ENCODE peak calls at places on chromosomes 12 and 14, in nine cellular contexts. Y is tibial nerve; A is colonic mucosa; W is fibroblast of mammary gland; H is lower leg skin; V is IMR-90; Z is activated CD8-positive, alpha-beta T cell treated with anti-CD3 and anti-CD28 coated beads for 36 hours; K is CD8-positive, alpha-beta T cell; L is HFF-Myc. Q is an unnamed sample.
A peak's percentile ranks its signal among the peaks of the same experiment; 100 is the strongest.

GRCh38 chr14:71398450-71398849 is 491.2 kb downstream of the PCNX1 start:
- DNase-seq in Y (no peak), A (no peak), W (no peak), H (no peak), V (no peak), Z (no peak), K (no peak), L (no peak), Q (no peak)

GRCh38 chr12:42361909-42362706 is 36.1 kb downstream of the PPHLN1 start:
- DNase-seq in Y (no peak), A (no peak), W (peak; percentile 5), H (no peak), V (peak; percentile 4), Z (no peak), K (no peak), L (no peak), Q (no peak)

GRCh38 chr14:55433880-55434804 is 6.3 kb downstream of the TBPL2 start:
- DNase-seq in Y (no peak), A (no peak), W (no peak), H (no peak), V (no peak), Z (peak; percentile 27), K (no peak), L (no peak), Q (no peak)

GRCh38 chr14:23058654-23059504 is 1.6 kb upstream of the CDH24 start:
- DNase-seq in Y (no peak), A (no peak), W (no peak), H (peak; percentile 85), V (no peak), Z (no peak), K (no peak), L (no peak), Q (no peak)

GRCh38 chr12:85322715-85323114 is 42.7 kb downstream of the ALX1 start:
- DNase-seq in Y (no peak), A (no peak), W (no peak), H (no peak), V (no peak), Z (no peak), K (no peak), L (no peak), Q (no peak)

GRCh38 chr14:91367173-91368171 is 50.1 kb downstream of the CCDC88C start:
- DNase-seq in Y (no peak), A (no peak), W (no peak), H (no peak), V (peak; percentile 66), Z (peak; percentile 82), K (peak; percentile 62), L (no peak), Q (no peak)

GRCh38 chr14:90424686-90425255 is 27.9 kb downstream of the CALM1 start:
- DNase-seq in Y (no peak), A (no peak), W (no peak), H (no peak), V (no peak), Z (no peak), K (no peak), L (no peak), Q (no peak)

GRCh38 chr12:110180591-110181005 is 56.4 kb downstream of the IFT81 start:
- DNase-seq in Y (no peak), A (no peak), W (peak; percentile 35), H (no peak), V (peak; percentile 51), Z (no peak), K (no peak), L (no peak), Q (no peak)

GRCh38 chr14:75208843-75209242 is 32.4 kb upstream of the TMED10 start:
- DNase-seq in Y (no peak), A (no peak), W (no peak), H (no peak), V (no peak), Z (no peak), K (no peak), L (no peak), Q (no peak)

GRCh38 chr14:21350539-21350938 is 33.3 kb downstream of the SUPT16H start:
- DNase-seq in Y (no peak), A (no peak), W (no peak), H (no peak), V (no peak), Z (no peak), K (no peak), L (no peak), Q (no peak)

GRCh38 chr12:95385246-95385645 is 88.7 kb upstream of the METAP2 start:
- DNase-seq in Y (no peak), A (no peak), W (peak; percentile 50), H (no peak), V (peak; percentile 8), Z (no peak), K (no peak), L (peak; percentile 7), Q (no peak)

GRCh38 chr12:104426926-104427546 is 29.7 kb upstream of the CHST11 start:
- DNase-seq in Y (no peak), A (no peak), W (peak; percentile 67), H (no peak), V (peak; percentile 70), Z (no peak), K (no peak), L (peak; percentile 25), Q (no peak)

GRCh38 chr12:27428466-27428865 is 18.1 kb upstream of the SMCO2 start:
- DNase-seq in Y (no peak), A (no peak), W (no peak), H (no peak), V (no peak), Z (no peak), K (no peak), L (no peak), Q (no peak)

GRCh38 chr14:58066115-58066514 is 85.9 kb downstream of the ARMH4 start:
- DNase-seq in Y (no peak), A (no peak), W (no peak), H (no peak), V (no peak), Z (no peak), K (no peak), L (no peak), Q (no peak)

DNA sequence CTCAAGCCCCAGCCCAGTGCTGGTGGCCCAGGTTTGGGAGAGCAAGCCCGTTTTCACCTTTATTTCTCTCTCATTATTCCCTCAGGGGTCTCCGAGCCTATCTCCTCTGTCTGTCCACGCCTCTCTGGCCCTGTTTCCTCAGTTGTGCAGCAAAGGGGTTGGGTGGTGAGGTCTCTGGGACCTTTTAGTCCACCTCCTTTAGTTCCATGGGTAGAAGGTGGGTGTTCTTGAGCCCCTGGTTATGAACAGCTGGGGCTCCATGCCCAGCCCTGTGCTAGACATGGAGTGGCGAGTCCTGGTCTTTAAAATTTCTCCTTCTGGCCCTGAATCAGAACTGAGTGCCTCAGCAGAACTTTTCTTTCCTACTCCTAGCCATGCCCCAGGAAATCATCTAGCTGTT is 1.3 kb upstream of the NGB start:
- DNase-seq in Y (no peak), A (no peak), W (no peak), H (no peak), V (no peak), Z (no peak), K (no peak), L (no peak), Q (no peak)
- TF ChIP-seq CTCF in Y (no peak), A (no peak), W (no peak), H (no peak), V (no peak), Z (no peak), K (no peak), L (no peak), Q (no peak)

GRCh38 chr14:77140937-77141591 is 527 bp downstream of the ZDHHC22 start:
- DNase-seq in Y (no peak), A (no peak), W (peak; percentile 3), H (no peak), V (peak; percentile 18), Z (no peak), K (no peak), L (no peak), Q (no peak)
- TF ChIP-seq CTCF in Y (peak; percentile 20), A (peak; percentile 16), W (no peak), H (no peak), V (peak; percentile 9), Z (peak; percentile 60), K (no peak), L (peak; percentile 16), Q (peak; percentile 75)

DNA sequence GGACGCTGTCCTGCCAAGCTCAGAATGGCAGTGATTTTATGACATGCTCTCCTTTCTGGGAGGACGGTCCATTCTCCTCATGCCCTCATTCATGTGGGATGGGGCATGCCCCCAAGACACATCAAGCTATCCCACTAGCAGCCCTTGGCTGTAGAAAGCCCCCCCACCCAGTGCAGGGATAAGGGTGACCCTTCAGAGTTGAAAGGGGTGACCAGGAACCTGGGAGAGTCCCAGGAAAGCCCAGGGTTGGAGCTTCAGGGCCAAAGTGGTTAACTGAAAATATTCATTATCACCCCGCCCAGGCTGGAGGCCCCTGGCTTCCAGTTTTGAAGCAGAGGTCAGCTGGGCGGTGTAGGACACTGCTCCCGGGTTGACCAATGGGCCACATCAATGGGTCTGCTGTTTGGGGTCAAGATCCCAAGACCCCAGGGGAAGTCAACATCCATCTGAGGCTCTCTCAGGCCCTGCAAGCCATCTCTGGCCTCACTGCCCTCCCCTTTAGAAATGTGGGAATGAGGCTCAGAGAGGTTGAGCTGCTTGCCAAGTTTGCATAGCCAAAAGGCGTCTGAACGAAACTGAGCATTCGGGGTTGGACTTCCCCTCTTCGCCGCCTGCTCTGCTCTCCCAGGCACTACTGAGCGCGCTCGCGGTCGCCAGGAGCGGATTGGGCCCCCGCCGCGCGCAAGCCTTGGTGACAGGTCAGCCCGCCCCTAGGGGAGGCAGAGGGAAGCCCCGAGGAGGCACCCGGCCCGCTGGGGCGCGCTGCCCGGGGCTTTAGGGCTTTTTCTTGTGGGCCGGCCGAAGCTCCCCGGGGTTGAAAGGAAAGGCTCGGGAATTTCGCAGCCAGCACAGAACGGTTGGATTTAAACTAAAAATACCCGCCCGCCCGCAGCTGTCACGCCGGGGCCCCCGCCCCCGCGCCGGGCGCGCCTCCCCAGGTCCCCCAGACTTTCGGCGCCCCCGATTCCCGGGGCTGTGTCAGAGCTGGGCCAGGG is 630 bp downstream of the SYNE3 start:
- DNase-seq in Y (peak; percentile 49), A (peak; percentile 75), W (no peak), H (peak; percentile 94), V (peak; percentile 45), Z (peak; percentile 92), K (peak; percentile 62), L (no peak), Q (no peak)
- TF ChIP-seq CTCF in Y (peak; percentile 66), A (peak; percentile 35), W (no peak), H (no peak), V (peak; percentile 34), Z (peak; percentile 54), K (peak; percentile 46), L (peak; percentile 33), Q (no peak)

GRCh38 chr14:73786942-73787759 is 64.5 kb upstream of the PTGR2 start:
- DNase-seq in Y (no peak), A (peak; percentile 66), W (peak; percentile 28), H (peak; percentile 92), V (peak; percentile 35), Z (peak; percentile 66), K (peak; percentile 22), L (no peak), Q (no peak)

GRCh38 chr14:73785336-73785833 is 66.2 kb upstream of the PTGR2 start:
- DNase-seq in Y (no peak), A (peak; percentile 65), W (peak; percentile 92), H (no peak), V (peak; percentile 93), Z (no peak), K (no peak), L (peak; percentile 53), Q (peak; percentile 46)

GRCh38 chr14:73784988-73785313 is 66.7 kb upstream of the PTGR2 start:
- DNase-seq in Y (no peak), A (no peak), W (no peak), H (no peak), V (no peak), Z (no peak), K (no peak), L (no peak), Q (no peak)

GRCh38 chr14:73786632-73786941 is 65.0 kb upstream of the PTGR2 start:
- DNase-seq in Y (no peak), A (no peak), W (no peak), H (no peak), V (peak; percentile 40), Z (peak; percentile 42), K (no peak), L (no peak), Q (no peak)

GRCh38 chr14:73785834-73786631 is 65.6 kb upstream of the PTGR2 start:
- DNase-seq in Y (peak; percentile 68), A (peak; percentile 84), W (peak; percentile 96), H (peak; percentile 96), V (peak; percentile 96), Z (peak; percentile 81), K (peak; percentile 32), L (peak; percentile 56), Q (no peak)
- TF ChIP-seq CTCF in Y (peak; percentile 70), A (peak; percentile 25), W (peak; percentile 19), H (no peak), V (peak; percentile 29), Z (peak; percentile 37), K (no peak), L (no peak), Q (no peak)